ENCODE peak calls at places on chromosomes 6 and 20, in seven cellular contexts. One of them, this sample, is unnamed.
A peak's percentile ranks its signal among the peaks of the same experiment; 100 is the strongest.

GRCh38 chr6:160112628-160113294 is 8.9 kb upstream of the SLC22A1 start:
- DNase-seq in prostate gland: no peak
- DNase-seq in neuronal stem cell: no peak
- DNase-seq in gastrocnemius medialis: no peak
- DNase-seq in AG04450: no peak
- DNase-seq in psoas muscle: no peak
- DNase-seq in HepG2: no peak
- DNase-seq in this sample: no peak

GRCh38 chr6:149028767-149029405 is 282.1 kb downstream of the UST start:
- DNase-seq in HepG2: peak; percentile 96
- DNase-seq in gastrocnemius medialis: no peak
- DNase-seq in psoas muscle: no peak
- DNase-seq in AG04450: peak; percentile 87
- DNase-seq in neuronal stem cell: peak; percentile 77
- DNase-seq in prostate gland: peak; percentile 80
- DNase-seq in this sample: peak; percentile 76

GRCh38 chr6:132506869-132507813 is 5.8 kb downstream of the STX7 start:
- DNase-seq in gastrocnemius medialis: no peak
- DNase-seq in neuronal stem cell: no peak
- DNase-seq in psoas muscle: no peak
- DNase-seq in AG04450: no peak
- DNase-seq in prostate gland: no peak
- DNase-seq in HepG2: no peak
- DNase-seq in this sample: no peak

GRCh38 chr20:51365670-51366069 is 176.8 kb downstream of the NFATC2 start:
- DNase-seq in neuronal stem cell: no peak
- DNase-seq in prostate gland: no peak
- DNase-seq in psoas muscle: no peak
- DNase-seq in AG04450: peak; percentile 50
- DNase-seq in HepG2: no peak
- DNase-seq in gastrocnemius medialis: no peak
- DNase-seq in this sample: peak; percentile 76

GRCh38 chr20:4957939-4958362 is 43.4 kb downstream of the SLC23A2 start:
- DNase-seq in neuronal stem cell: no peak
- DNase-seq in AG04450: no peak
- DNase-seq in HepG2: no peak
- DNase-seq in psoas muscle: no peak
- DNase-seq in prostate gland: no peak
- DNase-seq in gastrocnemius medialis: no peak
- DNase-seq in this sample: no peak

GRCh38 chr20:45419188-45420091 is 3.5 kb downstream of the PIGT start:
- DNase-seq in psoas muscle: peak; percentile 73
- DNase-seq in prostate gland: peak; percentile 85
- DNase-seq in gastrocnemius medialis: peak; percentile 63
- DNase-seq in HepG2: peak; percentile 35
- DNase-seq in AG04450: peak; percentile 63
- DNase-seq in neuronal stem cell: no peak
- DNase-seq in this sample: peak; percentile 90

GRCh38 chr6:41561931-41562632 is 15.9 kb downstream of the FOXP4 start:
- DNase-seq in gastrocnemius medialis: no peak
- DNase-seq in AG04450: no peak
- DNase-seq in prostate gland: no peak
- DNase-seq in psoas muscle: no peak
- DNase-seq in neuronal stem cell: no peak
- DNase-seq in HepG2: no peak
- DNase-seq in this sample: no peak

GRCh38 chr6:7260291-7261029 is 52.5 kb downstream of the SSR1 start:
- DNase-seq in gastrocnemius medialis: no peak
- DNase-seq in neuronal stem cell: no peak
- DNase-seq in AG04450: no peak
- DNase-seq in HepG2: no peak
- DNase-seq in psoas muscle: no peak
- DNase-seq in prostate gland: no peak
- DNase-seq in this sample: no peak

GRCh38 chr20:63472159-63472811 is at the start of gene KCNQ2:
- DNase-seq in HepG2: no peak
- DNase-seq in prostate gland: no peak
- DNase-seq in AG04450: no peak
- DNase-seq in gastrocnemius medialis: no peak
- DNase-seq in psoas muscle: no peak
- DNase-seq in neuronal stem cell: no peak
- DNase-seq in this sample: no peak

GRCh38 chr6:111228094-111228493 is 140.8 kb downstream of the SLC16A10 start:
- DNase-seq in neuronal stem cell: no peak
- DNase-seq in AG04450: no peak
- DNase-seq in HepG2: no peak
- DNase-seq in gastrocnemius medialis: no peak
- DNase-seq in psoas muscle: no peak
- DNase-seq in prostate gland: no peak
- DNase-seq in this sample: no peak

GRCh38 chr20:62646851-62647520 is 4.7 kb downstream of the SLCO4A1 start:
- DNase-seq in neuronal stem cell: no peak
- DNase-seq in AG04450: no peak
- DNase-seq in gastrocnemius medialis: peak; percentile 80
- DNase-seq in HepG2: no peak
- DNase-seq in psoas muscle: peak; percentile 77
- DNase-seq in prostate gland: no peak
- DNase-seq in this sample: no peak

GRCh38 chr6:1077822-1078221 is 234.1 kb upstream of the FOXQ1 start:
- DNase-seq in psoas muscle: no peak
- DNase-seq in AG04450: no peak
- DNase-seq in gastrocnemius medialis: no peak
- DNase-seq in neuronal stem cell: no peak
- DNase-seq in HepG2: no peak
- DNase-seq in prostate gland: no peak
- DNase-seq in this sample: no peak

GRCh38 chr6:158869010-158869603 is 49.9 kb upstream of the EZR start:
- DNase-seq in prostate gland: peak; percentile 69
- DNase-seq in neuronal stem cell: peak; percentile 26
- DNase-seq in AG04450: no peak
- DNase-seq in HepG2: no peak
- DNase-seq in gastrocnemius medialis: peak; percentile 74
- DNase-seq in psoas muscle: no peak
- DNase-seq in this sample: no peak

GRCh38 chr6:38162493-38163185 is 343.1 kb downstream of the ZFAND3 start:
- DNase-seq in psoas muscle: peak; percentile 21
- DNase-seq in neuronal stem cell: no peak
- DNase-seq in prostate gland: no peak
- DNase-seq in HepG2: no peak
- DNase-seq in AG04450: no peak
- DNase-seq in gastrocnemius medialis: no peak
- DNase-seq in this sample: no peak

GRCh38 chr6:145071836-145072235 is 663.5 kb downstream of the EPM2A start:
- DNase-seq in HepG2: no peak
- DNase-seq in gastrocnemius medialis: no peak
- DNase-seq in psoas muscle: no peak
- DNase-seq in prostate gland: no peak
- DNase-seq in neuronal stem cell: no peak
- DNase-seq in AG04450: peak; percentile 64
- DNase-seq in this sample: peak; percentile 51

GRCh38 chr6:45946352-45946751 is 69.3 kb downstream of the CLIC5 start:
- DNase-seq in psoas muscle: no peak
- DNase-seq in HepG2: peak; percentile 25
- DNase-seq in neuronal stem cell: no peak
- DNase-seq in prostate gland: no peak
- DNase-seq in gastrocnemius medialis: peak; percentile 40
- DNase-seq in AG04450: peak; percentile 59
- DNase-seq in this sample: peak; percentile 14

DNA sequence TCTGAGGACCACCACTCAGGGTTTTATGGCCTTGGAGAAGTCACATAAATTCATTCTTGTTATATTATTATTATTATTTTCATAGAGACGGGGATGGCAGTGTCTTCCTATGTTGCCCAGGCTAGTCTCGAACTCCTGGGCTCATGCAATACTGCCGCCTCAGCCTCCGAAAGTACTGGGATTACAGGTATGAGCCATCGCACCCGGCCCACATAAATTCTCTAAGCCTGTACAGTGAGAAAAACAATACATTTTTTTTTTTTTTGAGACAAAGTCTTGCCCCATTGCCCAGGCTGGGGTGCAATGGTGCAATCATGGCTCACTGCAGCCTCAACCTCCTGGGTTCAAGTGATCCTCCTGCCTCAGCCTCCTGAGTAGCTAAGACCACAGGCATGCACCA is 753 bp upstream of the FASTKD5 start:
- DNase-seq in AG04450: no peak
- DNase-seq in prostate gland: no peak
- DNase-seq in neuronal stem cell: no peak
- DNase-seq in HepG2: no peak
- DNase-seq in gastrocnemius medialis: no peak
- DNase-seq in psoas muscle: no peak
- DNase-seq in this sample: no peak
- H3K4me3 ChIP-seq in AG04450: no peak overlapping the region
- H3K4me3 ChIP-seq in prostate gland: peak overlapping the region; percentile 96
- H3K4me3 ChIP-seq in neuronal stem cell: no peak overlapping the region
- H3K4me3 ChIP-seq in HepG2: peak overlapping the region; percentile 91
- H3K4me3 ChIP-seq in gastrocnemius medialis: peak overlapping the region; percentile 96
- H3K4me3 ChIP-seq in psoas muscle: peak overlapping the region; percentile 100
- H3K4me3 ChIP-seq in this sample: no peak overlapping the region

DNA sequence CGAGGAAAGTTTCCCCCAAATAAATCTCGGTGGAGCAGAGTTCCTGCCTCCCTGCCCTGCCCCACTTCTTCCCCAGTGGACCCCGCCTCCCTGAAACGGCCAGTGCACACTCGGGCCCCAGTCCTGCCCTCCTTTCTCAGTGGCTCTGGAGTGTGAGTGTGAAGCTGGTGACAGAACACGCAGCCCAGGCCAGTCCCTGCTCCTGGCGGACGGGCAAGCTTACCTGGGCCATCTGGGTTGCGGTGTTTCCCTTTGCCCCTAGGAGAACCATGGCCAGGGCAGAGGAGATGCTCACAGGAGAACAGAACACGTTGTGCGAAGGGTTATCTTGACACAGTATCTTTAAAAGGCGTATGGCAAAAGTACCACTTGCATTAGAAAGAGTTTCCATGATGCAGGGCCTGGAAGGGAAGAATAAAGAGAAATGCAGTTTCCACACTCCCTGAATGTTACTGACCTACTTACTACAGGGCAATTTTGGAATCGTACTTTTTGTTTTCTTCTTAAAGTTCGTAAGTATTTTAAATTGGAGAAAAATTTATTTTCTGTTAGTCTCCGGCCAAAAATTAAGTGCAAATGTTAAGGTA is 2.8 kb downstream of the SERPINB9 start:
- DNase-seq in prostate gland: no peak
- DNase-seq in AG04450: no peak
- DNase-seq in gastrocnemius medialis: no peak
- DNase-seq in psoas muscle: no peak
- DNase-seq in neuronal stem cell: no peak
- DNase-seq in HepG2: no peak
- DNase-seq in this sample: no peak
- H3K4me3 ChIP-seq in prostate gland: no peak overlapping the region
- H3K4me3 ChIP-seq in AG04450: no peak overlapping the region
- H3K4me3 ChIP-seq in gastrocnemius medialis: no peak overlapping the region
- H3K4me3 ChIP-seq in psoas muscle: no peak overlapping the region
- H3K4me3 ChIP-seq in neuronal stem cell: peak overlapping the region; percentile 3
- H3K4me3 ChIP-seq in HepG2: no peak overlapping the region
- H3K4me3 ChIP-seq in this sample: no peak overlapping the region

GRCh38 chr6:151263967-151264366 is 24.2 kb downstream of the AKAP12 start:
- DNase-seq in prostate gland: no peak
- DNase-seq in psoas muscle: peak; percentile 70
- DNase-seq in gastrocnemius medialis: peak; percentile 61
- DNase-seq in neuronal stem cell: no peak
- DNase-seq in AG04450: no peak
- DNase-seq in HepG2: no peak
- DNase-seq in this sample: no peak

GRCh38 chr6:151265282-151265681 is 25.5 kb downstream of the AKAP12 start:
- DNase-seq in prostate gland: no peak
- DNase-seq in neuronal stem cell: no peak
- DNase-seq in gastrocnemius medialis: no peak
- DNase-seq in AG04450: no peak
- DNase-seq in HepG2: no peak
- DNase-seq in psoas muscle: no peak
- DNase-seq in this sample: no peak

GRCh38 chr6:151275121-151275520 is 35.4 kb downstream of the AKAP12 start:
- DNase-seq in AG04450: no peak
- DNase-seq in prostate gland: no peak
- DNase-seq in neuronal stem cell: no peak
- DNase-seq in psoas muscle: no peak
- DNase-seq in HepG2: no peak
- DNase-seq in gastrocnemius medialis: no peak
- DNase-seq in this sample: no peak

DNA sequence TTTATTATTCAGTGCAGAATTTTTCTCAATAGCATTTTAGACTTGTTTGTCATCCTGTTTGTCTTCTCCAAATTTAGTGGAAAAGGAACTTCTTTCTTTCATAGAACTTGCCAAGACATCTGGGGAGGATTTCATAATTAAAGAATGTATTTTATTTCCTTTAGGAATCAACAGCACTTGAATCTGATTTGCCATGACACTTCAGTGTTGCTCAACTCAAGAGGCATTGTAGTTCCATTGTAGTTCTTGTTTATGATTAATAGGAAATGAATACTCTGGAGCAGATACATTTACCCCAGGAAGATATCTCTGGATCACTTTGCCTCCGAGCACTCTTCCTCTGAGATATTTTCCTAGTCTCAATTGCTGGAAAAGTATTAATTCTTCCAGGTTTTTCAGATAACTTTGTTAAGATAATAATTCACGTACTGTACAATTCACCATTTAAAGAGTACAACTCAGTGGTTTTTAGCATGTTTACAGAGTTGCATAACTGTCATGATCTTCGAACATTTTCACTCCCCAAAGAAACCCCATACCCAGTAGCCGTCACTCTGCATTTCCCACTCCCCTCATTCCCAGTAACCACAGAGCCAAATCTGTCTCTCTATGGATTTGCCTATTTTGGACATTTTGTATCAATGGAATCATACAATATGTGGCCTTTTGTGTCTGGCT is 29.7 kb downstream of the AKAP12 start:
- DNase-seq in prostate gland: no peak
- DNase-seq in psoas muscle: no peak
- DNase-seq in AG04450: no peak
- DNase-seq in neuronal stem cell: no peak
- DNase-seq in HepG2: no peak
- DNase-seq in gastrocnemius medialis: no peak
- DNase-seq in this sample: peak; percentile 80
- H3K4me3 ChIP-seq in prostate gland: no peak overlapping the region
- H3K4me3 ChIP-seq in psoas muscle: no peak overlapping the region
- H3K4me3 ChIP-seq in AG04450: no peak overlapping the region
- H3K4me3 ChIP-seq in neuronal stem cell: no peak overlapping the region
- H3K4me3 ChIP-seq in HepG2: no peak overlapping the region
- H3K4me3 ChIP-seq in gastrocnemius medialis: no peak overlapping the region
- H3K4me3 ChIP-seq in this sample: no peak overlapping the region

DNA sequence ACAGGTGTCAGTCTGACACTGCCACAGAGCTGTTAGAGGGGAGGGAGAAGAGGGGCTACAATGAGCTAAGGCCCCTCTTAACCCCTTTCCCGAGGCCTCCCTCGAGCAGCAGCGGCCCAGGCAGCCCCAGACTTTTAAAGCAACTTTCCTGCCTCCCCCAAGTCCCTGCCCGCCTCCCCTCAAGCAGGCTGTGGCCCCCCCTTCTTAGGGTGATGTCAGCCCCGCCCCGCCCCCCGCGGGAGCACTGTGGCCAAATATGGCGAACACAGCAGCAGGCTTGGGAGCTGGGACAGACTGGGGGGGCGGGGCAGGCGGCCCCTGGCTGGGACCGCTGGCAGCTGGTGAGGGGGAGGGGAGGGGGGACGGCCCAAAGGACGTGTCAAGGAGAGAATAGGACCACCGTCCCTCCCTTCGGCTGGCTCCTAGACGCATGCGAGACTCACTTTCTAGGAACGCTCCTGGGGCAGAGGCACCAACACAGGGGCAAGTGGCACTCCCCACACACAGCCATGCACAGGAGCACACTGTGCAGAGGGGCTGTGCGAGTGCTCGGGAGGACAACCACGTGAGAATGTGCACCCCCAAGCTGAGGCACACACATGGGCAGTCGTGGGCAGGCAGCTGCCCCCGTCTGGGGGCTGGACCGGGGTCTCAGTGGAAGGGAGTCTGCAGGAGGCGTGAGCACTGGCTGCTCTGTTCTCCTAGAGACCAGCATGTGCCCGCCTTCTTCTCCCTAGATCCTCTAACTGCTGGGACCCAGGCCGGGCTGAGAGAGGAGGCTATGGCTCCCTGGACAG is 6.7 kb downstream of the TEAD3 start:
- DNase-seq in HepG2: no peak
- DNase-seq in gastrocnemius medialis: peak; percentile 63
- DNase-seq in neuronal stem cell: peak; percentile 76
- DNase-seq in psoas muscle: peak; percentile 88
- DNase-seq in AG04450: peak; percentile 72
- DNase-seq in prostate gland: peak; percentile 75
- DNase-seq in this sample: peak; percentile 40
- H3K4me3 ChIP-seq in HepG2: no peak overlapping the region
- H3K4me3 ChIP-seq in gastrocnemius medialis: peak overlapping the region; percentile 41
- H3K4me3 ChIP-seq in neuronal stem cell: peak overlapping the region; percentile 65
- H3K4me3 ChIP-seq in psoas muscle: peak overlapping the region; percentile 49
- H3K4me3 ChIP-seq in AG04450: peak overlapping the region; percentile 40
- H3K4me3 ChIP-seq in prostate gland: no peak overlapping the region
- H3K4me3 ChIP-seq in this sample: peak overlapping the region; percentile 24

This sample was measured in skeletal muscle cell.